ENCODE peak calls at places on chromosomes 3 and 15, in six cellular contexts. One of them, this sample, is unnamed.

GRCh38 chr3:123652346-123652984 is 67.6 kb upstream of the HACD2 start:
- DNase-seq in SK-N-SH: peak
- DNase-seq in GM12878: no peak
- DNase-seq in H1: peak
- DNase-seq in HCT116: peak
- DNase-seq in K562: peak
- DNase-seq in this sample: peak

GRCh38 chr3:10609134-10609533 is 103.7 kb upstream of the ATP2B2 start:
- DNase-seq in SK-N-SH: peak
- DNase-seq in GM12878: no peak
- DNase-seq in H1: no peak
- DNase-seq in HCT116: no peak
- DNase-seq in K562: no peak
- DNase-seq in this sample: no peak

GRCh38 chr15:98416222-98416835 is 232.0 kb upstream of the IGF1R start:
- DNase-seq in SK-N-SH: no peak
- DNase-seq in GM12878: no peak
- DNase-seq in H1: no peak
- DNase-seq in HCT116: no peak
- DNase-seq in K562: no peak
- DNase-seq in this sample: no peak

GRCh38 chr3:172707967-172708366 is 2.9 kb downstream of the NCEH1 start:
- DNase-seq in SK-N-SH: no peak
- DNase-seq in GM12878: no peak
- DNase-seq in H1: no peak
- DNase-seq in HCT116: no peak
- DNase-seq in K562: no peak
- DNase-seq in this sample: no peak

GRCh38 chr3:44125882-44126281 is 115.8 kb upstream of the TOPAZ1 start:
- DNase-seq in SK-N-SH: no peak
- DNase-seq in GM12878: no peak
- DNase-seq in H1: no peak
- DNase-seq in HCT116: no peak
- DNase-seq in K562: no peak
- DNase-seq in this sample: no peak

GRCh38 chr15:101320501-101321052 is 25.5 kb upstream of the SNRPA1 start:
- DNase-seq in SK-N-SH: no peak
- DNase-seq in GM12878: no peak
- DNase-seq in H1: peak
- DNase-seq in HCT116: no peak
- DNase-seq in K562: no peak
- DNase-seq in this sample: no peak

GRCh38 chr15:84594617-84595290 is 6.1 kb upstream of the ZSCAN2 start:
- DNase-seq in SK-N-SH: no peak
- DNase-seq in GM12878: no peak
- DNase-seq in H1: no peak
- DNase-seq in HCT116: no peak
- DNase-seq in K562: no peak
- DNase-seq in this sample: peak

GRCh38 chr3:57094011-57094535 is 33.6 kb downstream of the SPATA12 start:
- DNase-seq in SK-N-SH: no peak
- DNase-seq in GM12878: no peak
- DNase-seq in H1: no peak
- DNase-seq in HCT116: no peak
- DNase-seq in K562: no peak
- DNase-seq in this sample: no peak

GRCh38 chr3:62562017-62562416 is 188.7 kb upstream of the FEZF2 start:
- DNase-seq in SK-N-SH: no peak
- DNase-seq in GM12878: no peak
- DNase-seq in H1: no peak
- DNase-seq in HCT116: no peak
- DNase-seq in K562: no peak
- DNase-seq in this sample: no peak

GRCh38 chr15:70088887-70089691 is 8.6 kb downstream of the TLE3 start:
- DNase-seq in SK-N-SH: no peak
- DNase-seq in GM12878: no peak
- DNase-seq in H1: no peak
- DNase-seq in HCT116: no peak
- DNase-seq in K562: no peak
- DNase-seq in this sample: no peak
- TF ChIP-seq SIN3A in SK-N-SH: no peak
- TF ChIP-seq SIN3A in GM12878: no peak
- TF ChIP-seq SIN3A in H1: no peak
- TF ChIP-seq SIN3A in HCT116: no peak
- TF ChIP-seq SIN3A in K562: no peak
- TF ChIP-seq SIN3A in this sample: no peak

DNA sequence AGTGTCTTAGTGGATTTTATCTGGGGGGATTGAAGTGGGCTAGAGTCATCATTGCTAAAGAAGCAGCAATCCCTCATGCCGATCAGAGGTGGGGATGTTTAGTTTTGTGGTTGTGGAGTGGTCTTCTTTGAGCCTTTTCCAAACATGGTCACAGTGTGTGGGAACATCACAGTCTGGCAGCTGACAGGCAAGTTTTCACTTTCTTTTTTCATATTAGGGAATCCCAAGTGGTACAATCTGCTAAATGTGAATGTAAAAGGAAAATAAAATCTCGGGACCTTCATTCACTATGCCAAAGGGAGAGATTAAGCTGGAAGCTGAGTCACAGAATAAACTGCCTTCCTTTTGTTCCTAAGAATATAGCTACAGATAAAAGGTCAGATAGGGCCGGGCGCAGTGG is 10.4 kb upstream of the CX3CR1 start:
- DNase-seq in SK-N-SH: no peak
- DNase-seq in GM12878: no peak
- DNase-seq in H1: no peak
- DNase-seq in HCT116: no peak
- DNase-seq in K562: no peak
- DNase-seq in this sample: no peak
- H3K9ac ChIP-seq in SK-N-SH: no peak
- H3K9ac ChIP-seq in GM12878: no peak
- H3K9ac ChIP-seq in H1: no peak
- H3K9ac ChIP-seq in HCT116: no peak
- H3K9ac ChIP-seq in K562: no peak
- H3K9ac ChIP-seq in this sample: no peak

GRCh38 chr3:157188391-157188790 is 28.4 kb upstream of the CCNL1 start:
- DNase-seq in SK-N-SH: no peak
- DNase-seq in GM12878: no peak
- DNase-seq in H1: no peak
- DNase-seq in HCT116: no peak
- DNase-seq in K562: no peak
- DNase-seq in this sample: no peak

GRCh38 chr3:157179365-157179803 is 19.4 kb upstream of the CCNL1 start:
- DNase-seq in SK-N-SH: no peak
- DNase-seq in GM12878: no peak
- DNase-seq in H1: no peak
- DNase-seq in HCT116: no peak
- DNase-seq in K562: no peak
- DNase-seq in this sample: no peak

GRCh38 chr3:157180262-157180661 is 20.3 kb upstream of the CCNL1 start:
- DNase-seq in SK-N-SH: no peak
- DNase-seq in GM12878: no peak
- DNase-seq in H1: no peak
- DNase-seq in HCT116: no peak
- DNase-seq in K562: no peak
- DNase-seq in this sample: no peak

GRCh38 chr3:157182879-157183278 is 22.9 kb upstream of the CCNL1 start:
- DNase-seq in SK-N-SH: no peak
- DNase-seq in GM12878: no peak
- DNase-seq in H1: no peak
- DNase-seq in HCT116: no peak
- DNase-seq in K562: no peak
- DNase-seq in this sample: no peak
- H2AFZ ChIP-seq in SK-N-SH: no peak
- H2AFZ ChIP-seq in GM12878: no peak
- H2AFZ ChIP-seq in H1: no peak
- H2AFZ ChIP-seq in HCT116: no peak
- H2AFZ ChIP-seq in K562: no peak
- H2AFZ ChIP-seq in this sample: no peak

GRCh38 chr3:148794357-148794756 is 33.3 kb upstream of the CPB1 start:
- DNase-seq in SK-N-SH: no peak
- DNase-seq in GM12878: no peak
- DNase-seq in H1: no peak
- DNase-seq in HCT116: no peak
- DNase-seq in K562: no peak
- DNase-seq in this sample: peak
- TF ChIP-seq SIN3A in SK-N-SH: no peak
- TF ChIP-seq SIN3A in GM12878: no peak
- TF ChIP-seq SIN3A in H1: no peak
- TF ChIP-seq SIN3A in HCT116: no peak
- TF ChIP-seq SIN3A in K562: no peak
- TF ChIP-seq SIN3A in this sample: no peak

GRCh38 chr3:72021531-72021930 is 236.6 kb upstream of the PROK2 start:
- DNase-seq in SK-N-SH: no peak
- DNase-seq in GM12878: no peak
- DNase-seq in H1: no peak
- DNase-seq in HCT116: no peak
- DNase-seq in K562: no peak
- DNase-seq in this sample: no peak

GRCh38 chr3:72018339-72018984 is 233.5 kb upstream of the PROK2 start:
- DNase-seq in SK-N-SH: no peak
- DNase-seq in GM12878: no peak
- DNase-seq in H1: no peak
- DNase-seq in HCT116: no peak
- DNase-seq in K562: peak
- DNase-seq in this sample: no peak

GRCh38 chr3:72015463-72015862 is 230.5 kb upstream of the PROK2 start:
- DNase-seq in SK-N-SH: no peak
- DNase-seq in GM12878: peak
- DNase-seq in H1: no peak
- DNase-seq in HCT116: no peak
- DNase-seq in K562: no peak
- DNase-seq in this sample: no peak

GRCh38 chr3:72022027-72022426 is 237.1 kb upstream of the PROK2 start:
- DNase-seq in SK-N-SH: no peak
- DNase-seq in GM12878: no peak
- DNase-seq in H1: no peak
- DNase-seq in HCT116: no peak
- DNase-seq in K562: no peak
- DNase-seq in this sample: no peak

GRCh38 chr3:72017935-72018334 is 233.0 kb upstream of the PROK2 start:
- DNase-seq in SK-N-SH: no peak
- DNase-seq in GM12878: no peak
- DNase-seq in H1: no peak
- DNase-seq in HCT116: no peak
- DNase-seq in K562: peak
- DNase-seq in this sample: no peak
- H3K9ac ChIP-seq in SK-N-SH: no peak
- H3K9ac ChIP-seq in GM12878: no peak
- H3K9ac ChIP-seq in H1: no peak
- H3K9ac ChIP-seq in HCT116: no peak
- H3K9ac ChIP-seq in K562: peak
- H3K9ac ChIP-seq in this sample: no peak

GRCh38 chr15:77013786-77014136 is 18.8 kb downstream of the PSTPIP1 start:
- DNase-seq in SK-N-SH: no peak
- DNase-seq in GM12878: no peak
- DNase-seq in H1: no peak
- DNase-seq in HCT116: peak
- DNase-seq in K562: no peak
- DNase-seq in this sample: no peak

GRCh38 chr15:77017091-77017660 is 22.2 kb downstream of the PSTPIP1 start:
- DNase-seq in SK-N-SH: no peak
- DNase-seq in GM12878: no peak
- DNase-seq in H1: no peak
- DNase-seq in HCT116: no peak
- DNase-seq in K562: no peak
- DNase-seq in this sample: no peak

GRCh38 chr15:77014137-77015081 is 19.5 kb downstream of the PSTPIP1 start:
- DNase-seq in SK-N-SH: no peak
- DNase-seq in GM12878: no peak
- DNase-seq in H1: no peak
- DNase-seq in HCT116: no peak
- DNase-seq in K562: no peak
- DNase-seq in this sample: no peak

GRCh38 chr15:77016321-77016695 is 21.4 kb downstream of the PSTPIP1 start:
- DNase-seq in SK-N-SH: no peak
- DNase-seq in GM12878: no peak
- DNase-seq in H1: no peak
- DNase-seq in HCT116: no peak
- DNase-seq in K562: no peak
- DNase-seq in this sample: no peak

GRCh38 chr15:77015651-77016320 is 20.9 kb downstream of the PSTPIP1 start:
- DNase-seq in SK-N-SH: no peak
- DNase-seq in GM12878: no peak
- DNase-seq in H1: no peak
- DNase-seq in HCT116: no peak
- DNase-seq in K562: no peak
- DNase-seq in this sample: no peak
- H2AFZ ChIP-seq in SK-N-SH: no peak
- H2AFZ ChIP-seq in GM12878: no peak
- H2AFZ ChIP-seq in H1: no peak
- H2AFZ ChIP-seq in HCT116: no peak
- H2AFZ ChIP-seq in K562: no peak
- H2AFZ ChIP-seq in this sample: no peak

This sample was measured in HepG2.